ENCODE peak calls at places on chromosomes 7 and 10, in eight cellular contexts. D is non-pigmented ciliary epithelial cell; P is NCI-H187; S is WTC11; A is ACHN; U is KBM-7; B is Daoy; K is activated CD8-positive, alpha-beta memory T cell treated with anti-CD3 and anti-CD28 coated beads for 4 hours. M is an unnamed sample.

GRCh38 chr10:113441220-113441619 is 111.6 kb upstream of the HABP2 start:
- DNase-seq in D (no peak), P (no peak), S (no peak), A (peak; percentile 21), U (no peak), B (no peak), K (no peak), M (no peak)

GRCh38 chr7:124697746-124698145 is 67.8 kb downstream of the GPR37 start:
- DNase-seq in D (no peak), P (no peak), S (no peak), A (no peak), U (no peak), B (no peak), K (no peak), M (no peak)

GRCh38 chr10:104296687-104297436 is 27.9 kb downstream of the GSTO2 start:
- DNase-seq in D (no peak), P (no peak), S (no peak), A (no peak), U (no peak), B (no peak), K (no peak), M (no peak)

GRCh38 chr10:14736600-14737081 is 38.1 kb downstream of the FAM107B start:
- DNase-seq in D (peak; percentile 78), P (no peak), S (no peak), A (no peak), U (peak; percentile 82), B (no peak), K (no peak), M (no peak)

GRCh38 chr7:29335188-29336083 is 140.9 kb downstream of the CHN2 start:
- DNase-seq in D (no peak), P (no peak), S (no peak), A (no peak), U (no peak), B (no peak), K (no peak), M (no peak)

GRCh38 chr7:20316706-20317105 is 14.0 kb upstream of the ITGB8 start:
- DNase-seq in D (no peak), P (no peak), S (no peak), A (no peak), U (no peak), B (no peak), K (no peak), M (no peak)

GRCh38 chr7:139559364-139560105 is 36.0 kb downstream of the CLEC2L start:
- DNase-seq in D (no peak), P (no peak), S (no peak), A (no peak), U (no peak), B (no peak), K (no peak), M (peak; percentile 10)

GRCh38 chr10:47362199-47362598 is 14.0 kb downstream of the RBP3 start:
- DNase-seq in D (no peak), P (no peak), S (no peak), A (no peak), U (no peak), B (no peak), K (no peak), M (no peak)

M was measured in D721Med.